ENCODE peak calls at places on chromosomes 3 and 15, in eight cellular contexts. One of them, this sample, is unnamed.

GRCh38 chr3:46649436-46649835 is 37.1 kb downstream of the FAM240A start:
- DNase-seq in A549: no peak
- DNase-seq in NB4: no peak
- DNase-seq in gastrocnemius medialis: no peak
- DNase-seq in HCT116: no peak
- DNase-seq in GM12891: no peak
- DNase-seq in sigmoid colon: no peak
- DNase-seq in esophagus muscularis mucosa: no peak
- DNase-seq in this sample: no peak

GRCh38 chr15:66210684-66211083 is 42.9 kb downstream of the MEGF11 start:
- DNase-seq in HCT116: no peak
- DNase-seq in NB4: no peak
- DNase-seq in gastrocnemius medialis: no peak
- DNase-seq in GM12891: no peak
- DNase-seq in A549: no peak
- DNase-seq in sigmoid colon: no peak
- DNase-seq in esophagus muscularis mucosa: no peak
- DNase-seq in this sample: no peak

GRCh38 chr3:63948995-63949394 is 36.8 kb upstream of the SCAANT1 start:
- DNase-seq in NB4: no peak
- DNase-seq in GM12891: no peak
- DNase-seq in esophagus muscularis mucosa: no peak
- DNase-seq in sigmoid colon: no peak
- DNase-seq in A549: no peak
- DNase-seq in HCT116: no peak
- DNase-seq in gastrocnemius medialis: no peak
- DNase-seq in this sample: no peak

GRCh38 chr15:50109086-50109987 is 9.7 kb downstream of the ATP8B4 start:
- DNase-seq in gastrocnemius medialis: no peak
- DNase-seq in HCT116: no peak
- DNase-seq in sigmoid colon: no peak
- DNase-seq in GM12891: no peak
- DNase-seq in A549: no peak
- DNase-seq in NB4: peak
- DNase-seq in esophagus muscularis mucosa: no peak
- DNase-seq in this sample: no peak

GRCh38 chr3:71048948-71049347 is 534.6 kb downstream of the FOXP1 start:
- DNase-seq in NB4: no peak
- DNase-seq in GM12891: no peak
- DNase-seq in gastrocnemius medialis: no peak
- DNase-seq in HCT116: no peak
- DNase-seq in A549: no peak
- DNase-seq in sigmoid colon: no peak
- DNase-seq in esophagus muscularis mucosa: peak
- DNase-seq in this sample: no peak

GRCh38 chr3:40975711-40976121 is 223.6 kb upstream of the CTNNB1 start:
- DNase-seq in NB4: no peak
- DNase-seq in gastrocnemius medialis: no peak
- DNase-seq in HCT116: no peak
- DNase-seq in A549: no peak
- DNase-seq in esophagus muscularis mucosa: no peak
- DNase-seq in sigmoid colon: no peak
- DNase-seq in GM12891: no peak
- DNase-seq in this sample: no peak

GRCh38 chr3:115975353-115975752 is 352.0 kb downstream of the GAP43 start:
- DNase-seq in NB4: no peak
- DNase-seq in gastrocnemius medialis: no peak
- DNase-seq in sigmoid colon: no peak
- DNase-seq in A549: peak
- DNase-seq in HCT116: no peak
- DNase-seq in GM12891: no peak
- DNase-seq in esophagus muscularis mucosa: no peak
- DNase-seq in this sample: no peak

GRCh38 chr3:150385296-150386242 is 22.5 kb upstream of the TSC22D2 start:
- DNase-seq in sigmoid colon: no peak
- DNase-seq in GM12891: no peak
- DNase-seq in gastrocnemius medialis: no peak
- DNase-seq in esophagus muscularis mucosa: no peak
- DNase-seq in HCT116: no peak
- DNase-seq in A549: no peak
- DNase-seq in NB4: peak
- DNase-seq in this sample: no peak

GRCh38 chr3:10185804-10186762 is 21.4 kb downstream of the IRAK2 start:
- DNase-seq in GM12891: no peak
- DNase-seq in NB4: peak
- DNase-seq in A549: no peak
- DNase-seq in sigmoid colon: no peak
- DNase-seq in HCT116: no peak
- DNase-seq in esophagus muscularis mucosa: no peak
- DNase-seq in gastrocnemius medialis: no peak
- DNase-seq in this sample: no peak

GRCh38 chr15:68384451-68385239 is 47.3 kb downstream of the ITGA11 start:
- DNase-seq in sigmoid colon: peak
- DNase-seq in esophagus muscularis mucosa: peak
- DNase-seq in HCT116: no peak
- DNase-seq in NB4: no peak
- DNase-seq in A549: peak
- DNase-seq in gastrocnemius medialis: no peak
- DNase-seq in GM12891: no peak
- DNase-seq in this sample: no peak

GRCh38 chr3:5123937-5124336 is 1.8 kb downstream of the ARL8B start:
- DNase-seq in esophagus muscularis mucosa: no peak
- DNase-seq in NB4: no peak
- DNase-seq in HCT116: no peak
- DNase-seq in gastrocnemius medialis: no peak
- DNase-seq in A549: no peak
- DNase-seq in GM12891: no peak
- DNase-seq in sigmoid colon: peak
- DNase-seq in this sample: no peak

GRCh38 chr3:8769088-8769822 is at the start of gene OXTR:
- DNase-seq in esophagus muscularis mucosa: peak
- DNase-seq in HCT116: no peak
- DNase-seq in GM12891: peak
- DNase-seq in A549: peak
- DNase-seq in gastrocnemius medialis: no peak
- DNase-seq in NB4: peak
- DNase-seq in sigmoid colon: no peak
- DNase-seq in this sample: peak

GRCh38 chr3:149539491-149539890 is 65.0 kb downstream of the TM4SF4 start:
- DNase-seq in sigmoid colon: no peak
- DNase-seq in A549: no peak
- DNase-seq in NB4: no peak
- DNase-seq in esophagus muscularis mucosa: no peak
- DNase-seq in HCT116: no peak
- DNase-seq in GM12891: no peak
- DNase-seq in gastrocnemius medialis: no peak
- DNase-seq in this sample: no peak

GRCh38 chr3:136937886-136938285 is 19.9 kb upstream of the IL20RB start:
- DNase-seq in gastrocnemius medialis: no peak
- DNase-seq in sigmoid colon: no peak
- DNase-seq in GM12891: no peak
- DNase-seq in A549: no peak
- DNase-seq in NB4: no peak
- DNase-seq in esophagus muscularis mucosa: no peak
- DNase-seq in HCT116: no peak
- DNase-seq in this sample: no peak

GRCh38 chr3:167861649-167862048 is 126.1 kb downstream of the SERPINI1 start:
- DNase-seq in gastrocnemius medialis: no peak
- DNase-seq in esophagus muscularis mucosa: no peak
- DNase-seq in NB4: peak
- DNase-seq in GM12891: no peak
- DNase-seq in sigmoid colon: no peak
- DNase-seq in A549: no peak
- DNase-seq in HCT116: no peak
- DNase-seq in this sample: no peak

GRCh38 chr3:11642455-11643162 is 1.1 kb downstream of the VGLL4 start:
- DNase-seq in NB4: peak
- DNase-seq in A549: peak
- DNase-seq in gastrocnemius medialis: peak
- DNase-seq in esophagus muscularis mucosa: peak
- DNase-seq in sigmoid colon: peak
- DNase-seq in HCT116: peak
- DNase-seq in GM12891: no peak
- DNase-seq in this sample: peak

GRCh38 chr3:81244196-81244595 is 517.2 kb downstream of the GBE1 start:
- DNase-seq in A549: no peak
- DNase-seq in esophagus muscularis mucosa: no peak
- DNase-seq in sigmoid colon: no peak
- DNase-seq in GM12891: no peak
- DNase-seq in HCT116: no peak
- DNase-seq in NB4: no peak
- DNase-seq in gastrocnemius medialis: no peak
- DNase-seq in this sample: no peak

GRCh38 chr15:85649372-85649771 is 145.4 kb downstream of the KLHL25 start:
- DNase-seq in A549: no peak
- DNase-seq in GM12891: no peak
- DNase-seq in gastrocnemius medialis: no peak
- DNase-seq in HCT116: no peak
- DNase-seq in NB4: peak
- DNase-seq in esophagus muscularis mucosa: no peak
- DNase-seq in sigmoid colon: no peak
- DNase-seq in this sample: no peak

GRCh38 chr3:185677146-185677829 is 91.2 kb downstream of the SENP2 start:
- DNase-seq in gastrocnemius medialis: no peak
- DNase-seq in A549: peak
- DNase-seq in sigmoid colon: no peak
- DNase-seq in NB4: peak
- DNase-seq in GM12891: peak
- DNase-seq in esophagus muscularis mucosa: no peak
- DNase-seq in HCT116: peak
- DNase-seq in this sample: peak

GRCh38 chr15:37973856-37974255 is 39.4 kb downstream of the TMCO5A start:
- DNase-seq in HCT116: no peak
- DNase-seq in NB4: no peak
- DNase-seq in sigmoid colon: no peak
- DNase-seq in A549: no peak
- DNase-seq in esophagus muscularis mucosa: no peak
- DNase-seq in gastrocnemius medialis: no peak
- DNase-seq in GM12891: no peak
- DNase-seq in this sample: no peak

GRCh38 chr3:193637831-193638230 is 44.8 kb downstream of the OPA1 start:
- DNase-seq in esophagus muscularis mucosa: no peak
- DNase-seq in gastrocnemius medialis: no peak
- DNase-seq in NB4: peak
- DNase-seq in GM12891: no peak
- DNase-seq in HCT116: no peak
- DNase-seq in sigmoid colon: no peak
- DNase-seq in A549: no peak
- DNase-seq in this sample: no peak

GRCh38 chr3:1092771-1093170 is at the start of gene CNTN6:
- DNase-seq in esophagus muscularis mucosa: no peak
- DNase-seq in NB4: no peak
- DNase-seq in GM12891: no peak
- DNase-seq in HCT116: no peak
- DNase-seq in sigmoid colon: no peak
- DNase-seq in gastrocnemius medialis: no peak
- DNase-seq in A549: no peak
- DNase-seq in this sample: no peak

GRCh38 chr3:1087066-1087555 is 5.7 kb upstream of the CNTN6 start:
- DNase-seq in HCT116: no peak
- DNase-seq in A549: no peak
- DNase-seq in gastrocnemius medialis: no peak
- DNase-seq in esophagus muscularis mucosa: no peak
- DNase-seq in sigmoid colon: no peak
- DNase-seq in NB4: no peak
- DNase-seq in GM12891: no peak
- DNase-seq in this sample: no peak

GRCh38 chr3:1091276-1091675 is 1.5 kb upstream of the CNTN6 start:
- DNase-seq in esophagus muscularis mucosa: no peak
- DNase-seq in GM12891: no peak
- DNase-seq in NB4: no peak
- DNase-seq in A549: no peak
- DNase-seq in sigmoid colon: no peak
- DNase-seq in HCT116: no peak
- DNase-seq in gastrocnemius medialis: no peak
- DNase-seq in this sample: no peak

GRCh38 chr3:1092061-1092460 is 763 bp upstream of the CNTN6 start:
- DNase-seq in gastrocnemius medialis: no peak
- DNase-seq in sigmoid colon: no peak
- DNase-seq in NB4: no peak
- DNase-seq in GM12891: no peak
- DNase-seq in A549: no peak
- DNase-seq in HCT116: no peak
- DNase-seq in esophagus muscularis mucosa: no peak
- DNase-seq in this sample: no peak

DNA sequence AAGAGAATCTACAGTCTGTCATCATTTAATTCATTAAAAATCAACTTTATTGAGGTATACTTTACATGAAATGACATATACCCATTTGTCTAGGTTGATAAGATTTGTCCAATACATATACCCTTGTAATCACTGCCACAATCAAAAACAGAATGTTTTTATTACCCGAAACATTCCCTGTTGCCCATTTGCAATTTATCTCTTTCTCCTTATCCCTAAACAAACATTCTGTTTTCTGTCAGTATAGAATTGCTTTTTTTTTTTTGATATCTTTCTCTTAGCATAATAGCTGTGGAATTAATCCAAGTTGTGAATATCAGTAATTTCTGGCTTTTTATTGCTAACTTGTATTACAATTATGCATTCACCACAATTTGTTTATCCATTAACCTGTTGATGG is 4.3 kb upstream of the CNTN6 start:
- DNase-seq in sigmoid colon: no peak
- DNase-seq in NB4: no peak
- DNase-seq in GM12891: no peak
- DNase-seq in gastrocnemius medialis: no peak
- DNase-seq in esophagus muscularis mucosa: no peak
- DNase-seq in A549: no peak
- DNase-seq in HCT116: no peak
- DNase-seq in this sample: no peak
- TF ChIP-seq POLR2A in sigmoid colon: no peak
- TF ChIP-seq POLR2A in NB4: no peak
- TF ChIP-seq POLR2A in GM12891: no peak
- TF ChIP-seq POLR2A in gastrocnemius medialis: no peak
- TF ChIP-seq POLR2A in esophagus muscularis mucosa: no peak
- TF ChIP-seq POLR2A in A549: no peak
- TF ChIP-seq POLR2A in HCT116: no peak
- TF ChIP-seq POLR2A in this sample: no peak

GRCh38 chr3:62875103-62876002 is at the start of gene CADPS:
- DNase-seq in HCT116: no peak
- DNase-seq in NB4: no peak
- DNase-seq in esophagus muscularis mucosa: no peak
- DNase-seq in A549: no peak
- DNase-seq in sigmoid colon: no peak
- DNase-seq in gastrocnemius medialis: no peak
- DNase-seq in GM12891: no peak
- DNase-seq in this sample: no peak
- TF ChIP-seq POLR2A in HCT116: no peak
- TF ChIP-seq POLR2A in NB4: no peak
- TF ChIP-seq POLR2A in esophagus muscularis mucosa: no peak
- TF ChIP-seq POLR2A in A549: no peak
- TF ChIP-seq POLR2A in sigmoid colon: no peak
- TF ChIP-seq POLR2A in gastrocnemius medialis: no peak
- TF ChIP-seq POLR2A in GM12891: no peak
- TF ChIP-seq POLR2A in this sample: no peak

GRCh38 chr15:45634442-45635190 is at the start of gene SQOR:
- DNase-seq in GM12891: peak
- DNase-seq in sigmoid colon: peak
- DNase-seq in NB4: peak
- DNase-seq in A549: peak
- DNase-seq in HCT116: peak
- DNase-seq in gastrocnemius medialis: peak
- DNase-seq in esophagus muscularis mucosa: peak
- DNase-seq in this sample: peak
- TF ChIP-seq POLR2A in GM12891: peak
- TF ChIP-seq POLR2A in sigmoid colon: peak
- TF ChIP-seq POLR2A in NB4: peak
- TF ChIP-seq POLR2A in A549: peak
- TF ChIP-seq POLR2A in HCT116: peak
- TF ChIP-seq POLR2A in gastrocnemius medialis: peak
- TF ChIP-seq POLR2A in esophagus muscularis mucosa: peak
- TF ChIP-seq POLR2A in this sample: peak

GRCh38 chr3:52055537-52056351 is 627 bp downstream of the DUSP7 start:
- DNase-seq in A549: peak
- DNase-seq in gastrocnemius medialis: peak
- DNase-seq in esophagus muscularis mucosa: no peak
- DNase-seq in GM12891: peak
- DNase-seq in sigmoid colon: peak
- DNase-seq in HCT116: no peak
- DNase-seq in NB4: peak
- DNase-seq in this sample: peak
- TF ChIP-seq POLR2A in A549: no peak
- TF ChIP-seq POLR2A in gastrocnemius medialis: no peak
- TF ChIP-seq POLR2A in esophagus muscularis mucosa: no peak
- TF ChIP-seq POLR2A in GM12891: no peak
- TF ChIP-seq POLR2A in sigmoid colon: no peak
- TF ChIP-seq POLR2A in HCT116: no peak
- TF ChIP-seq POLR2A in NB4: no peak
- TF ChIP-seq POLR2A in this sample: no peak

This sample was measured in erythroblast.